ENCODE peak calls at places on chromosomes 3 and 15, in nine cellular contexts. One of them, this sample, is unnamed.

GRCh38 chr3:174859109-174859735 is at the start of gene NAALADL2:
- DNase-seq in tibial nerve: no peak
- DNase-seq in mammary epithelial cell: peak
- DNase-seq in stimulated activated naive CD4-positive, alpha-beta T cell treated with Interleukin-2 at 50 U/mL for 16 hours: no peak
- DNase-seq in T1000: no peak
- DNase-seq in SK-MEL-5: no peak
- DNase-seq in foreskin melanocyte: no peak
- DNase-seq in MCF 10A: no peak
- DNase-seq in frontal cortex: no peak
- DNase-seq in this sample: no peak

GRCh38 chr3:115626711-115627110 is 3.4 kb downstream of the GAP43 start:
- DNase-seq in tibial nerve: no peak
- DNase-seq in mammary epithelial cell: no peak
- DNase-seq in stimulated activated naive CD4-positive, alpha-beta T cell treated with Interleukin-2 at 50 U/mL for 16 hours: no peak
- DNase-seq in T1000: no peak
- DNase-seq in SK-MEL-5: no peak
- DNase-seq in foreskin melanocyte: no peak
- DNase-seq in MCF 10A: no peak
- DNase-seq in frontal cortex: no peak
- DNase-seq in this sample: no peak

GRCh38 chr3:172104471-172105072 is 65.2 kb downstream of the FNDC3B start:
- DNase-seq in tibial nerve: no peak
- DNase-seq in mammary epithelial cell: peak
- DNase-seq in stimulated activated naive CD4-positive, alpha-beta T cell treated with Interleukin-2 at 50 U/mL for 16 hours: no peak
- DNase-seq in T1000: no peak
- DNase-seq in SK-MEL-5: peak
- DNase-seq in foreskin melanocyte: no peak
- DNase-seq in MCF 10A: no peak
- DNase-seq in frontal cortex: no peak
- DNase-seq in this sample: peak

GRCh38 chr15:20294651-20295237 is 246.9 kb downstream of the GOLGA6L6 start:
- DNase-seq in tibial nerve: no peak
- DNase-seq in mammary epithelial cell: no peak
- DNase-seq in stimulated activated naive CD4-positive, alpha-beta T cell treated with Interleukin-2 at 50 U/mL for 16 hours: no peak
- DNase-seq in T1000: no peak
- DNase-seq in SK-MEL-5: no peak
- DNase-seq in foreskin melanocyte: no peak
- DNase-seq in MCF 10A: no peak
- DNase-seq in frontal cortex: no peak
- DNase-seq in this sample: no peak

GRCh38 chr15:25690673-25691543 is 172.2 kb downstream of the ATP10A start:
- DNase-seq in tibial nerve: no peak
- DNase-seq in mammary epithelial cell: no peak
- DNase-seq in stimulated activated naive CD4-positive, alpha-beta T cell treated with Interleukin-2 at 50 U/mL for 16 hours: no peak
- DNase-seq in T1000: no peak
- DNase-seq in SK-MEL-5: no peak
- DNase-seq in foreskin melanocyte: no peak
- DNase-seq in MCF 10A: no peak
- DNase-seq in frontal cortex: no peak
- DNase-seq in this sample: no peak

GRCh38 chr3:123307064-123307463 is 105.3 kb downstream of the SEC22A start:
- DNase-seq in tibial nerve: no peak
- DNase-seq in mammary epithelial cell: no peak
- DNase-seq in stimulated activated naive CD4-positive, alpha-beta T cell treated with Interleukin-2 at 50 U/mL for 16 hours: no peak
- DNase-seq in T1000: no peak
- DNase-seq in SK-MEL-5: no peak
- DNase-seq in foreskin melanocyte: no peak
- DNase-seq in MCF 10A: no peak
- DNase-seq in frontal cortex: no peak
- DNase-seq in this sample: no peak

GRCh38 chr15:89654847-89655805 is at the start of gene KIF7:
- DNase-seq in tibial nerve: no peak
- DNase-seq in mammary epithelial cell: peak
- DNase-seq in stimulated activated naive CD4-positive, alpha-beta T cell treated with Interleukin-2 at 50 U/mL for 16 hours: no peak
- DNase-seq in T1000: peak
- DNase-seq in SK-MEL-5: peak
- DNase-seq in foreskin melanocyte: no peak
- DNase-seq in MCF 10A: no peak
- DNase-seq in frontal cortex: peak
- DNase-seq in this sample: peak

GRCh38 chr15:85035980-85036379 is 54.3 kb downstream of the PDE8A start:
- DNase-seq in tibial nerve: no peak
- DNase-seq in mammary epithelial cell: no peak
- DNase-seq in stimulated activated naive CD4-positive, alpha-beta T cell treated with Interleukin-2 at 50 U/mL for 16 hours: no peak
- DNase-seq in T1000: no peak
- DNase-seq in SK-MEL-5: no peak
- DNase-seq in foreskin melanocyte: no peak
- DNase-seq in MCF 10A: peak
- DNase-seq in frontal cortex: no peak
- DNase-seq in this sample: no peak

GRCh38 chr3:119768668-119769393 is 13.1 kb upstream of the NR1I2 start:
- DNase-seq in tibial nerve: no peak
- DNase-seq in mammary epithelial cell: no peak
- DNase-seq in stimulated activated naive CD4-positive, alpha-beta T cell treated with Interleukin-2 at 50 U/mL for 16 hours: no peak
- DNase-seq in T1000: no peak
- DNase-seq in SK-MEL-5: no peak
- DNase-seq in foreskin melanocyte: no peak
- DNase-seq in MCF 10A: no peak
- DNase-seq in frontal cortex: no peak
- DNase-seq in this sample: no peak

GRCh38 chr15:45268135-45268534 is 16.1 kb downstream of the SLC28A2 start:
- DNase-seq in tibial nerve: no peak
- DNase-seq in mammary epithelial cell: peak
- DNase-seq in stimulated activated naive CD4-positive, alpha-beta T cell treated with Interleukin-2 at 50 U/mL for 16 hours: peak
- DNase-seq in T1000: no peak
- DNase-seq in SK-MEL-5: peak
- DNase-seq in foreskin melanocyte: no peak
- DNase-seq in MCF 10A: peak
- DNase-seq in frontal cortex: no peak
- DNase-seq in this sample: peak

GRCh38 chr3:18988619-18989229 is 159.6 kb upstream of the KCNH8 start:
- DNase-seq in tibial nerve: no peak
- DNase-seq in mammary epithelial cell: peak
- DNase-seq in stimulated activated naive CD4-positive, alpha-beta T cell treated with Interleukin-2 at 50 U/mL for 16 hours: no peak
- DNase-seq in T1000: no peak
- DNase-seq in SK-MEL-5: peak
- DNase-seq in foreskin melanocyte: peak
- DNase-seq in MCF 10A: peak
- DNase-seq in frontal cortex: peak
- DNase-seq in this sample: no peak

GRCh38 chr3:149001727-149002126 is 10.4 kb downstream of the GYG1 start:
- DNase-seq in tibial nerve: no peak
- DNase-seq in mammary epithelial cell: no peak
- DNase-seq in stimulated activated naive CD4-positive, alpha-beta T cell treated with Interleukin-2 at 50 U/mL for 16 hours: no peak
- DNase-seq in T1000: no peak
- DNase-seq in SK-MEL-5: no peak
- DNase-seq in foreskin melanocyte: no peak
- DNase-seq in MCF 10A: no peak
- DNase-seq in frontal cortex: no peak
- DNase-seq in this sample: no peak

GRCh38 chr15:52076889-52077781 is 35.4 kb downstream of the BCL2L10 start:
- DNase-seq in tibial nerve: no peak
- DNase-seq in mammary epithelial cell: peak
- DNase-seq in stimulated activated naive CD4-positive, alpha-beta T cell treated with Interleukin-2 at 50 U/mL for 16 hours: no peak
- DNase-seq in T1000: peak
- DNase-seq in SK-MEL-5: peak
- DNase-seq in foreskin melanocyte: peak
- DNase-seq in MCF 10A: peak
- DNase-seq in frontal cortex: no peak
- DNase-seq in this sample: peak

GRCh38 chr3:189137416-189137815 is 34.4 kb upstream of the TPRG1 start:
- DNase-seq in tibial nerve: no peak
- DNase-seq in mammary epithelial cell: no peak
- DNase-seq in stimulated activated naive CD4-positive, alpha-beta T cell treated with Interleukin-2 at 50 U/mL for 16 hours: no peak
- DNase-seq in T1000: no peak
- DNase-seq in SK-MEL-5: no peak
- DNase-seq in foreskin melanocyte: no peak
- DNase-seq in MCF 10A: no peak
- DNase-seq in frontal cortex: no peak
- DNase-seq in this sample: no peak

GRCh38 chr3:194447161-194447560 is 39.6 kb downstream of the ATP13A3 start:
- DNase-seq in tibial nerve: no peak
- DNase-seq in mammary epithelial cell: no peak
- DNase-seq in stimulated activated naive CD4-positive, alpha-beta T cell treated with Interleukin-2 at 50 U/mL for 16 hours: no peak
- DNase-seq in T1000: no peak
- DNase-seq in SK-MEL-5: no peak
- DNase-seq in foreskin melanocyte: no peak
- DNase-seq in MCF 10A: no peak
- DNase-seq in frontal cortex: no peak
- DNase-seq in this sample: no peak